ENCODE peak calls at places on chromosome 14, in nine cellular contexts. G, C, I, K, U, P, Q, J and Y are unnamed samples.

GRCh38 chr14:105061428-105062047 is 3.7 kb downstream of the GPR132 start:
- DNase-seq in G (no peak), C (peak), I (no peak), K (no peak), U (no peak), P (peak), Q (no peak), J (no peak), Y (no peak)

GRCh38 chr14:55427439-55427838 is 13.0 kb downstream of the TBPL2 start:
- DNase-seq in G (peak), C (no peak), I (no peak), K (no peak), U (no peak), P (no peak), Q (no peak), J (no peak), Y (no peak)

GRCh38 chr14:99430491-99430890 is 50.2 kb downstream of the SETD3 start:
- DNase-seq in G (peak), C (no peak), I (peak), K (peak), U (no peak), P (no peak), Q (no peak), J (no peak), Y (no peak)

GRCh38 chr14:103385994-103386491 is 828 bp downstream of the MARK3 start:
- DNase-seq in G (peak), C (peak), I (no peak), K (peak), U (peak), P (peak), Q (no peak), J (peak), Y (no peak)

GRCh38 chr14:22885975-22886374 is 3.0 kb downstream of the REM2 start:
- DNase-seq in G (no peak), C (no peak), I (no peak), K (no peak), U (no peak), P (no peak), Q (no peak), J (no peak), Y (no peak)

GRCh38 chr14:53539489-53540126 is 386.5 kb upstream of the DDHD1 start:
- DNase-seq in G (peak), C (peak), I (peak), K (peak), U (peak), P (peak), Q (peak), J (peak), Y (peak)

GRCh38 chr14:20794644-20795369 is 7.8 kb downstream of the RNASE1 start:
- DNase-seq in G (no peak), C (no peak), I (no peak), K (no peak), U (no peak), P (no peak), Q (no peak), J (no peak), Y (no peak)

GRCh38 chr14:21191809-21192446 is 36.1 kb upstream of the OR5AU1 start:
- DNase-seq in G (peak), C (peak), I (peak), K (peak), U (peak), P (peak), Q (peak), J (peak), Y (peak)

GRCh38 chr14:31414190-31414833 is 6.0 kb downstream of the HEATR5A start:
- DNase-seq in G (peak), C (no peak), I (no peak), K (no peak), U (peak), P (no peak), Q (no peak), J (no peak), Y (no peak)

GRCh38 chr14:100466111-100466856 is 120.9 kb downstream of the BEGAIN start:
- DNase-seq in G (no peak), C (no peak), I (no peak), K (no peak), U (no peak), P (no peak), Q (no peak), J (no peak), Y (no peak)

GRCh38 chr14:103292426-103293374 is 41.3 kb upstream of the EIF5 start:
- DNase-seq in G (peak), C (peak), I (peak), K (peak), U (peak), P (peak), Q (peak), J (peak), Y (peak)

GRCh38 chr14:71183856-71184255 is 276.6 kb downstream of the PCNX1 start:
- DNase-seq in G (no peak), C (no peak), I (no peak), K (no peak), U (no peak), P (no peak), Q (no peak), J (no peak), Y (no peak)

GRCh38 chr14:89212386-89213235 is 204.4 kb downstream of the FOXN3 start:
- DNase-seq in G (no peak), C (no peak), I (no peak), K (no peak), U (no peak), P (no peak), Q (no peak), J (no peak), Y (no peak)

GRCh38 chr14:52907949-52908348 is 42.9 kb downstream of the FERMT2 start:
- DNase-seq in G (peak), C (no peak), I (no peak), K (no peak), U (no peak), P (no peak), Q (no peak), J (no peak), Y (no peak)

GRCh38 chr14:99266181-99267178 is 5.5 kb downstream of the BCL11B start:
- DNase-seq in G (peak), C (peak), I (peak), K (peak), U (peak), P (peak), Q (peak), J (peak), Y (peak)

GRCh38 chr14:55115861-55116245 is 13.2 kb upstream of the LGALS3 start:
- DNase-seq in G (no peak), C (no peak), I (no peak), K (no peak), U (no peak), P (no peak), Q (no peak), J (no peak), Y (no peak)

GRCh38 chr14:36021926-36022325 is 154.6 kb downstream of the PTCSC3 start:
- DNase-seq in G (no peak), C (no peak), I (no peak), K (no peak), U (no peak), P (no peak), Q (no peak), J (no peak), Y (no peak)

GRCh38 chr14:21476526-21476924 is 234 bp downstream of the RAB2B start:
- DNase-seq in G (peak), C (no peak), I (no peak), K (peak), U (no peak), P (peak), Q (peak), J (peak), Y (peak)

GRCh38 chr14:59482471-59483331 is 1.5 kb downstream of the L3HYPDH start:
- DNase-seq in G (peak), C (no peak), I (peak), K (no peak), U (peak), P (peak), Q (peak), J (no peak), Y (no peak)

GRCh38 chr14:33799705-33800269 is 151.1 kb downstream of the EGLN3 start:
- DNase-seq in G (no peak), C (no peak), I (no peak), K (no peak), U (peak), P (peak), Q (no peak), J (no peak), Y (no peak)

GRCh38 chr14:68232643-68233055 is 413.1 kb downstream of the RAD51B start:
- DNase-seq in G (peak), C (peak), I (peak), K (no peak), U (peak), P (peak), Q (peak), J (no peak), Y (no peak)

GRCh38 chr14:84458881-84459280 is 1071.1 kb upstream of the FLRT2 start:
- DNase-seq in G (no peak), C (no peak), I (no peak), K (no peak), U (no peak), P (no peak), Q (no peak), J (no peak), Y (no peak)

GRCh38 chr14:101774006-101774755 is 12.7 kb downstream of the PPP2R5C start:
- DNase-seq in G (no peak), C (no peak), I (no peak), K (no peak), U (no peak), P (no peak), Q (no peak), J (no peak), Y (no peak)

GRCh38 chr14:104424406-104425072 is 155.0 kb upstream of the C14orf180 start:
- DNase-seq in G (no peak), C (no peak), I (no peak), K (no peak), U (no peak), P (no peak), Q (no peak), J (peak), Y (no peak)

GRCh38 chr14:35213869-35214387 is 78.3 kb upstream of the PSMA6 start:
- DNase-seq in G (peak), C (no peak), I (no peak), K (no peak), U (peak), P (no peak), Q (peak), J (no peak), Y (no peak)

GRCh38 chr14:39666386-39666785 is 234.2 kb upstream of the FBXO33 start:
- DNase-seq in G (no peak), C (no peak), I (no peak), K (no peak), U (no peak), P (peak), Q (no peak), J (no peak), Y (no peak)

GRCh38 chr14:88085736-88086135 is 80.8 kb downstream of the GPR65 start:
- DNase-seq in G (no peak), C (no peak), I (no peak), K (no peak), U (no peak), P (no peak), Q (no peak), J (no peak), Y (no peak)

GRCh38 chr14:66281036-66281776 is 205.0 kb upstream of the CCDC196 start:
- DNase-seq in G (no peak), C (no peak), I (peak), K (no peak), U (peak), P (peak), Q (no peak), J (no peak), Y (no peak)

GRCh38 chr14:50335389-50335788 is 23.3 kb downstream of the DMAC2L start:
- DNase-seq in G (no peak), C (no peak), I (peak), K (peak), U (peak), P (no peak), Q (peak), J (peak), Y (no peak)

GRCh38 chr14:77682158-77682553 is 25.7 kb downstream of the ALKBH1 start:
- DNase-seq in G (peak), C (no peak), I (no peak), K (no peak), U (peak), P (no peak), Q (peak), J (no peak), Y (no peak)

GRCh38 chr14:55446833-55447232 is 6.4 kb upstream of the TBPL2 start:
- DNase-seq in G (peak), C (no peak), I (no peak), K (no peak), U (peak), P (peak), Q (peak), J (no peak), Y (no peak)

GRCh38 chr14:75518625-75519024 is 3.6 kb upstream of the BATF start:
- DNase-seq in G (peak), C (no peak), I (no peak), K (peak), U (peak), P (peak), Q (no peak), J (no peak), Y (no peak)
- TF ChIP-seq CTCF in G (peak), C (peak), I (no peak), K (peak), U (peak), P (peak), Q (peak), J (peak), Y (peak)

GRCh38 chr14:38255408-38255672 is 553 bp downstream of the CLEC14A start:
- DNase-seq in G (no peak), C (peak), I (no peak), K (peak), U (no peak), P (no peak), Q (no peak), J (peak), Y (peak)
- TF ChIP-seq CTCF in G (no peak), C (no peak), I (no peak), K (no peak), U (no peak), P (no peak), Q (no peak), J (no peak), Y (peak)

GRCh38 chr14:95895720-95896119 is 19.1 kb downstream of the TUNAR start:
- DNase-seq in G (peak), C (no peak), I (no peak), K (peak), U (no peak), P (peak), Q (no peak), J (peak), Y (no peak)
- TF ChIP-seq CTCF in G (peak), C (peak), I (no peak), K (peak), U (no peak), P (no peak), Q (peak), J (peak), Y (peak)

GRCh38 chr14:91138511-91139359 is 24.9 kb downstream of the DGLUCY start:
- DNase-seq in G (peak), C (no peak), I (no peak), K (peak), U (peak), P (peak), Q (peak), J (no peak), Y (no peak)
- TF ChIP-seq CTCF in G (peak), C (peak), I (peak), K (peak), U (peak), P (no peak), Q (peak), J (no peak), Y (peak)

GRCh38 chr14:61343991-61344405 is 22.6 kb downstream of the PRKCH start:
- DNase-seq in G (no peak), C (no peak), I (no peak), K (no peak), U (no peak), P (peak), Q (no peak), J (no peak), Y (no peak)
- TF ChIP-seq CTCF in G (no peak), C (no peak), I (no peak), K (no peak), U (no peak), P (no peak), Q (no peak), J (no peak), Y (no peak)

GRCh38 chr14:97298775-97299174 is 501.6 kb downstream of the VRK1 start:
- DNase-seq in G (no peak), C (no peak), I (no peak), K (no peak), U (no peak), P (no peak), Q (no peak), J (no peak), Y (no peak)

GRCh38 chr14:97299661-97300060 is 502.5 kb downstream of the VRK1 start:
- DNase-seq in G (no peak), C (no peak), I (no peak), K (no peak), U (no peak), P (no peak), Q (no peak), J (peak), Y (no peak)

GRCh38 chr14:97306133-97306784 is 509.1 kb downstream of the VRK1 start:
- DNase-seq in G (no peak), C (peak), I (no peak), K (no peak), U (no peak), P (no peak), Q (no peak), J (no peak), Y (no peak)

GRCh38 chr14:97298331-97298730 is 501.1 kb downstream of the VRK1 start:
- DNase-seq in G (peak), C (no peak), I (no peak), K (peak), U (no peak), P (no peak), Q (no peak), J (peak), Y (no peak)

DNA sequence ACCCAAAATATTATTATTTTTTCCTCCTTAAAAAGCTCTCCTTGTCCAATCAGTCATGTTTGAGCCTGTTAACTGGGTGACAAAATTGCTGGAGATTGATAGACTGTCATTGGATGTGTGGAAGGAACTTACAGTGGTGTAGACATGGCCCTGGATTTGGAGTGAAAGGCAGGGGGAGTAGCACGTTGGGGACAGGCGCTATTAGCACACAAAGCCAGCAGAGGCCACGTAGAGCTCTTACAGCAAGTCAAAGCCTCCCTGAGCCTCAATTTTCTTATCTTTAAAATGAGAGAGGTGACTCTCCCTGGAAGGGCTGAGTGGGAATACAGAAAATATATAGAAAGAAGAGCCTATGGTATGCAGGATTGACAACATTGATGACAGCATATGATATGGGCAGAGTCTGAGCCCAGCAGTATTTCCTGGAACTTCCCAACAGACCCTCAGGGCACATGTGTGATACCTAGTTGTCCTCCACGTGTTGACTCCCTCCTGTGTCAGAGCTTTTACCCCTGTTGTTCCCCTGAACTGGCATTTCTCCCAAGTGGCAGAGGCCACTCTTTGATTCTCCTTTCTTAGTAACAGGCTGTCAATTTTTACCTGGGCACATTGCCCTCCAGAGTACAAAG is 504.9 kb downstream of the VRK1 start:
- DNase-seq in G (no peak), C (no peak), I (no peak), K (no peak), U (no peak), P (no peak), Q (no peak), J (no peak), Y (no peak)
- TF ChIP-seq CTCF in G (no peak), C (peak), I (no peak), K (no peak), U (no peak), P (no peak), Q (no peak), J (no peak), Y (no peak)